ENCODE peak calls at places on chromosomes 13 and 19, in five cellular contexts. I is prostate gland, Q is HCT116, W is stomach, H is K562. Y is an unnamed sample.

GRCh38 chr13:95382411-95382810 is 81.2 kb upstream of the ABCC4 start:
- DNase-seq in W (no peak), H (no peak), I (no peak), Q (no peak), Y (no peak)

GRCh38 chr13:23547000-23547590 is 23.1 kb upstream of the TNFRSF19 start:
- DNase-seq in I (peak; percentile 19), W (no peak), Q (no peak), H (no peak), Y (no peak)

GRCh38 chr19:19816679-19817078 is 4.9 kb downstream of the ZNF506 start:
- DNase-seq in Q (no peak), I (no peak), H (no peak), W (no peak), Y (no peak)

GRCh38 chr13:36344173-36344572 is 2.0 kb downstream of the SPART start:
- DNase-seq in H (peak; percentile 13), I (no peak), Q (no peak), W (no peak), Y (no peak)

GRCh38 chr13:96781141-96781540 is 213.1 kb downstream of the OXGR1 start:
- DNase-seq in H (no peak), I (no peak), Q (no peak), W (no peak), Y (no peak)

GRCh38 chr13:31775148-31775547 is 35.8 kb downstream of the RXFP2 start:
- DNase-seq in W (no peak), H (no peak), Q (no peak), I (no peak), Y (no peak)

GRCh38 chr13:22801402-22802003 is 379.3 kb upstream of the SGCG start:
- DNase-seq in I (no peak), Q (no peak), W (no peak), H (no peak), Y (no peak)

GRCh38 chr13:49927755-49928154 is 8.4 kb downstream of the SPRYD7 start:
- DNase-seq in I (no peak), H (no peak), W (no peak), Q (no peak), Y (no peak)

GRCh38 chr19:33734913-33735312 is 61.8 kb upstream of the KCTD15 start:
- DNase-seq in Q (no peak), I (peak; percentile 36), H (no peak), W (no peak), Y (no peak)

GRCh38 chr19:46495789-46496099 is at the start of gene PNMA8B:
- DNase-seq in I (no peak), H (peak; percentile 71), W (no peak), Q (no peak), Y (no peak)

GRCh38 chr13:28044608-28045007 is 55.8 kb downstream of the FLT3 start:
- DNase-seq in I (no peak), H (no peak), Q (no peak), W (no peak), Y (no peak)

GRCh38 chr19:41355802-41356201 is 2.1 kb upstream of the TGFB1 start:
- DNase-seq in I (no peak), W (no peak), H (no peak), Q (no peak), Y (no peak)

GRCh38 chr13:89490661-89491060 is 1819.5 kb downstream of the SLITRK5 start:
- DNase-seq in W (no peak), Q (no peak), I (no peak), H (no peak), Y (no peak)

GRCh38 chr19:34310494-34310981 is 54.5 kb upstream of the GPI start:
- DNase-seq in Q (no peak), H (no peak), I (peak; percentile 86), W (no peak), Y (no peak)

GRCh38 chr13:24644051-24644450 is 36.2 kb upstream of the ATP12A start:
- DNase-seq in W (no peak), Q (no peak), H (no peak), I (no peak), Y (no peak)

GRCh38 chr19:46728693-46729339 is 11.9 kb upstream of the PRKD2 start:
- DNase-seq in Q (no peak), H (peak; percentile 86), I (peak; percentile 60), W (peak; percentile 82), Y (no peak)

GRCh38 chr19:17236831-17237543 is 8.7 kb downstream of the NR2F6 start:
- DNase-seq in I (no peak), Q (no peak), W (no peak), H (no peak), Y (no peak)

GRCh38 chr13:44734204-44734707 is 158.1 kb upstream of the TSC22D1 start:
- DNase-seq in Q (no peak), I (peak; percentile 85), H (no peak), W (peak; percentile 91), Y (no peak)

GRCh38 chr13:79070343-79070974 is 335.6 kb downstream of the RBM26 start:
- DNase-seq in Q (no peak), H (no peak), I (no peak), W (no peak), Y (no peak)

GRCh38 chr19:50705422-50706019 is 14.1 kb downstream of the SHANK1 start:
- DNase-seq in H (peak; percentile 84), I (no peak), Q (peak; percentile 56), W (no peak), Y (no peak)

GRCh38 chr19:31167695-31168094 is 181.5 kb downstream of the TSHZ3 start:
- DNase-seq in W (no peak), I (no peak), H (no peak), Q (no peak), Y (no peak)
- TF ChIP-seq CTCF in W (no peak), I (no peak), H (no peak), Q (no peak), Y (no peak)

GRCh38 chr19:8806661-8807060 is 25.4 kb downstream of the ZNF558 start:
- DNase-seq in W (no peak), H (no peak), Q (no peak), I (no peak), Y (no peak)

GRCh38 chr19:8815780-8816179 is 16.3 kb downstream of the ZNF558 start:
- DNase-seq in W (no peak), I (no peak), Q (no peak), H (no peak), Y (no peak)

GRCh38 chr19:8814176-8814575 is 17.9 kb downstream of the ZNF558 start:
- DNase-seq in W (no peak), Q (no peak), H (no peak), I (no peak), Y (no peak)

DNA sequence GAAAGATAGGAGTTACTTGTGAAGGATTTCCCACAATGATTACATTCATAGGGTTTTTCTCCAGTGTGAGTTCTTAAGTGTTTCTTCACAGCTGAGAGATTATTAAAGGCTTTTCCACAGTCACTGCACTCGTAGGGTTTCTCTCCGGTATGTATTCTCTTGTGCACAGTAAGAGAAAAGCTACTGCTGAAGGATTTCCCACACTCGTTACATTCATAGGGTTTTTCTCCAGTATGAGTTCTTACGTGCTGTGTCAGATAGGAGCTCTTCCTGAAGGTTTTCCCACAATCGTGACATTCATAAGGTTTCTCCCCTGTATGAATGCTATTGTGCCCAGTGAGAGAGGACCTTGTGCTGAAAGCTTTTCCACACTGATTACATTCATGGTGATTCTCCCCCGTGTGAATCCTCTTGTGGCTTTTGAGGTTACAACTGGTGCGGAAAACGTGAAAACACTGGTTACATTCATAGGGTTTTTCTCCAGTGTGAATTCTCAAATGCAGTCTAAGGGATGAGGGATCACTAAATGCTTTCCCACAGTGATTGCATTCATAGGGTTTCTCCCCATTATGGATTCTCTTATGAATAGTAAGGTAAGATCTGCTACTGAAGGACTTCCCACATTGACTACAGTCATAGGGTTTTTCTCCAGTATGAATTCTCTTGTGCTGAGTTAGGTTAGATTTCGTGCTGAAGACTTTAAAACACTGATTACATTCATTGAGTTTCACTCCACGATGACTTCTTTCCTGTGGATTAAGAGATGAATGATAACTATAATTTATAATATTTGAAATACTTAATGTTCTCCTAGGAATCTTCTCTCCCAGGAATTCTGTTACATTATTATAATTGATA is 20.6 kb downstream of the ZNF558 start:
- DNase-seq in Q (no peak), I (no peak), H (no peak), W (no peak), Y (no peak)
- H3K36me3 ChIP-seq in Q (peaks cover 63% of the 10 kb centered on the region), I (peaks cover 29% of the 10 kb centered on the region), H (peaks cover 50% of the 10 kb centered on the region), W (peaks cover 92% of the 10 kb centered on the region), Y (peaks cover 82% of the 10 kb centered on the region)

GRCh38 chr19:5926641-5927438 is 12.8 kb downstream of the CAPS start:
- DNase-seq in I (no peak), H (no peak), W (no peak), Q (no peak), Y (no peak)
- TF ChIP-seq POLR2AphosphoS5 in I (no peak), H (no peak), W (peak; percentile 60), Q (no peak), Y (no peak)

DNA sequence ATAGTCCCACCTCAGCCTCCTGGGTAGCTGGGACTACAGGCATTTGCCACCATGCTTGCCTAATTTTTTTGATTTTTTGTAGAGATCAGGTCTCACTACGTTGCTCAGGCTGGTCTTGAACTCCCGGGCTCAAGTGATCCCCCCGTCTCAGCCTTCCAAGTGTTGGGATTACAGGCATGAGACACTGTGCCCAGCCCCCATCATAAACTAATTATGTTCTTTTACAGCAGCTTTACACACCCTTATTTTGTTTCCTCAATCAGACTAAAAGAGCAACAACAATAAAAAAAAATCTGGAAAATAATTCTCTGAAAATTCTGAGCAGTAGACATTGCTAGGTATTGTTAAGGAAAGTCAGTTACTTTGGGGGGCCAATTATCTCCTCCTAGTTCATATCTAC is 35.7 kb downstream of the STARD13 start:
- DNase-seq in I (no peak), W (no peak), H (no peak), Q (no peak), Y (no peak)
- TF ChIP-seq CTCF in I (no peak), W (no peak), H (no peak), Q (no peak), Y (no peak)

DNA sequence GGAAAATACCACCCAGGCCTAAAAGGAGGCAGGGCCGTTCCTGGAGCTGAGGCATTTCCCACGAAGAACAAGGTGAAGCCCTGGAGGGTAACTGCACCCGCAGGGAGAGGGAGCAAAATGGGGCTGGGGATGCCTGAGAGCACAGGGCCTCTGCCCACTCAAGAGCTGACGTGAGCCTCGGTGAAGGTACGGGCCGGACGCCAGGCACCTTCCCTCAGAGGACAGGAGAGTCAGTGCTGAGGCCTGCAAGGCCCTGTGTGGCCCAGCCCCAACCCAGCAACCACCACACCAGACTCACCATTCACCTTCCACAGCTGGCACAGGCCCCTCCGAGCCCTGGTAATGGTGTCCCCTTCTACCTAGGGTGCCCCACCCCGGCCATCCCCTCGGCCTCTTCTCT is 36.3 kb downstream of the DNMT1 start:
- DNase-seq in H (no peak), Q (no peak), W (no peak), I (no peak), Y (no peak)
- H3K36me3 ChIP-seq in H (peaks cover 98% of the 10 kb centered on the region), Q (peaks cover 88% of the 10 kb centered on the region), W (peaks cover 100% of the 10 kb centered on the region), I (peaks cover 15% of the 10 kb centered on the region), Y (peaks cover 96% of the 10 kb centered on the region)

DNA sequence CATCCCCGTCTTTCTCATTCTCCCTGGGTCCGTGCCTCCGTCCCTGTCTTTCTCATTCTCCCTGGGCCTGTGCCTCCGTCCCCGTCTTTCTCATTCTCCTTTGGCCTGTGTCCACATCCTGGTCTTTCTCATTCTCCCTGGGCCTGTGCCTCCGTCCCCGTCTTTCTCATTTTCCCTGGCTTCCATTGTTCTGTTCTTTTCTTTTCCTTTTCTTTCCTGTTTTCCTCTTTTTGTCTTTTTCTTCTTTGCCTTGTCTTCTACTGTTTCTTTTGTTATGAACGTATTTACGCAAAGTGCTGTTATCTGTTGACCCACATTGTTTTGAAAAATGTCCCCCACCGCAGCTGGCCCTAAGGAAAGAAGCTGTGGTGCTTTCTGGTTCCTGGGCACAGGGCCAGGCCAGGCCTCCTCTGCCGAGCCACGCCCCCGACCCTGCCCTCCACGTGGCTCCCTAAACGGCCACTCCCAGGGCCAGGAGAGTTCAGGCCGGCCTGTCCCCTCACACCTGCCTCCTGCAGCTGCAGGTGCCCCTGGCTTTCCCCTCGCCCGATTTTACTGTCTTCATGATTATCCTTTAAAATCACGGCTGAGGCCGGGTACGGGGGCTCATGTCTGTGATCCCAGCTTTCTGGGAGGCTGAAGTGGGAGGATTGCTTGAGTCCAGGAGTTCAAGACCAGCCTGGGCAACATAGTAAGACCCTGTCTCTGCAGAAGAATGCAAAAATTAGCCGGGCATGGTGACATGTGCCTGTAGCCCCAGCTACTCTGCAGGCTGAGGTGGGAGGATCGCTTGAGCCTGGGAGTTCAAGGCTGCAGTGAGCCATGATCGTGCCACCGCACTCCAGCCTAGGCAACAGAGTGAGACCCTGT is 14.0 kb upstream of the TMPRSS9 start:
- DNase-seq in H (peak; percentile 85), I (no peak), Q (no peak), W (peak; percentile 80), Y (no peak)
- TF ChIP-seq POLR2AphosphoS5 in H (peak; percentile 68), I (no peak), Q (no peak), W (no peak), Y (no peak)